ENCODE peak calls at places on chromosomes 13 and 19, in seven cellular contexts. I is NCI-H1694; V is non-pigmented ciliary epithelial cell; R is NCI-H748 treated with DMSO at 0.1 percent for 48 hours; C is left ventricle myocardium superior; Q is Daoy; K is effector CD4-positive, alpha-beta T cell. D is an unnamed sample.

GRCh38 chr19:43594710-43595604 is 977 bp downstream of the IRGQ start:
- DNase-seq in K (peak), C (peak), I (peak), Q (peak), R (peak), V (no peak), D (peak)

GRCh38 chr13:52136763-52137162 is 7.9 kb upstream of the NEK5 start:
- DNase-seq in C (no peak), Q (no peak), R (no peak), K (no peak), I (no peak), V (no peak), D (no peak)

GRCh38 chr19:53086949-53087348 is 16.3 kb downstream of the ZNF160 start:
- DNase-seq in I (no peak), K (no peak), Q (no peak), C (peak), R (no peak), V (peak), D (no peak)

GRCh38 chr19:44050740-44051653 is 839 bp upstream of the ZNF223 start:
- DNase-seq in R (peak), I (no peak), V (no peak), C (peak), K (no peak), Q (peak), D (no peak)

GRCh38 chr13:84645196-84646071 is 763.2 kb upstream of the SLITRK1 start:
- DNase-seq in Q (no peak), I (no peak), K (no peak), R (peak), V (no peak), C (no peak), D (no peak)

GRCh38 chr13:48431431-48431830 is 18.5 kb upstream of the LPAR6 start:
- DNase-seq in Q (no peak), V (no peak), R (no peak), I (no peak), C (no peak), K (no peak), D (no peak)

GRCh38 chr19:32702010-32702409 is 10.4 kb downstream of the NUDT19 start:
- DNase-seq in I (no peak), R (peak), V (no peak), K (no peak), Q (no peak), C (no peak), D (no peak)

GRCh38 chr13:74128171-74128767 is 5.9 kb downstream of the KLF12 start:
- DNase-seq in V (no peak), C (no peak), K (no peak), Q (peak), I (no peak), R (no peak), D (no peak)

GRCh38 chr19:5002143-5002542 is 33.2 kb downstream of the KDM4B start:
- DNase-seq in I (no peak), C (no peak), K (no peak), Q (peak), V (no peak), R (no peak), D (no peak)

GRCh38 chr19:5194641-5195040 is 146.0 kb downstream of the PTPRS start:
- DNase-seq in C (no peak), R (no peak), I (no peak), V (no peak), Q (no peak), K (no peak), D (no peak)

GRCh38 chr19:14835011-14835410 is at the start of the genes OR7A5 and OR7C1:
- DNase-seq in V (no peak), K (no peak), Q (no peak), I (no peak), R (no peak), C (no peak), D (no peak)

GRCh38 chr13:27792393-27793218 is at the start of gene GSX1:
- DNase-seq in R (peak), V (peak), K (peak), Q (peak), I (no peak), C (peak), D (peak)

GRCh38 chr13:27919934-27920676 is at the start of gene PDX1:
- DNase-seq in I (no peak), K (no peak), R (peak), Q (peak), C (peak), V (no peak), D (no peak)

GRCh38 chr19:39131255-39131755 is 5.7 kb downstream of the PAK4 start:
- DNase-seq in I (no peak), K (no peak), V (no peak), Q (no peak), R (no peak), C (peak), D (no peak)

GRCh38 chr19:39408392-39409206 is 2.0 kb downstream of the ZFP36 start:
- DNase-seq in R (peak), I (no peak), K (peak), C (no peak), V (no peak), Q (no peak), D (peak)

GRCh38 chr19:38417544-38418506 is 8.2 kb downstream of the RASGRP4 start:
- DNase-seq in Q (peak), R (peak), K (peak), I (no peak), C (peak), V (no peak), D (peak)

GRCh38 chr19:16259385-16260159 is 61.9 kb downstream of the AP1M1 start:
- DNase-seq in I (no peak), Q (no peak), V (no peak), R (no peak), K (no peak), C (peak), D (no peak)

GRCh38 chr13:73938375-73939070 is 195.7 kb downstream of the KLF12 start:
- DNase-seq in R (no peak), K (no peak), V (peak), C (no peak), Q (peak), I (no peak), D (no peak)

GRCh38 chr19:50803633-50804419 is 13.6 kb downstream of the ACP4 start:
- DNase-seq in I (no peak), Q (peak), K (peak), R (peak), V (no peak), C (no peak), D (no peak)

GRCh38 chr13:98511435-98511834 is 65.5 kb downstream of the STK24 start:
- DNase-seq in K (no peak), V (no peak), Q (no peak), R (no peak), I (no peak), C (no peak), D (peak)

GRCh38 chr19:1768248-1768647 is 14.9 kb downstream of the ONECUT3 start:
- DNase-seq in Q (no peak), I (no peak), K (no peak), R (no peak), V (no peak), C (no peak), D (no peak)

GRCh38 chr13:70253834-70254233 is 145.6 kb upstream of the KLHL1 start:
- DNase-seq in K (no peak), C (no peak), Q (no peak), V (peak), I (no peak), R (peak), D (no peak)

GRCh38 chr19:49654581-49654980 is 11.1 kb downstream of the IRF3 start:
- DNase-seq in K (no peak), I (no peak), V (no peak), R (no peak), C (no peak), Q (no peak), D (no peak)

GRCh38 chr19:2462635-2463421 is 6.1 kb upstream of the LMNB2 start:
- DNase-seq in I (no peak), V (peak), Q (peak), R (no peak), K (no peak), C (peak), D (no peak)

GRCh38 chr19:15441317-15441716 is 8.4 kb downstream of the WIZ start:
- DNase-seq in R (no peak), I (no peak), C (no peak), Q (no peak), V (no peak), K (no peak), D (no peak)

GRCh38 chr13:95426631-95427030 is 125.4 kb upstream of the ABCC4 start:
- DNase-seq in I (no peak), C (no peak), V (no peak), Q (no peak), K (no peak), R (no peak), D (no peak)

GRCh38 chr19:55000761-55001160 is 34.6 kb downstream of the NLRP2 start:
- DNase-seq in Q (peak), C (no peak), R (no peak), V (no peak), K (no peak), I (no peak), D (no peak)

GRCh38 chr13:73059460-73060250 is 850 bp downstream of the KLF5 start:
- DNase-seq in I (no peak), K (peak), Q (peak), V (no peak), R (peak), C (peak), D (peak)

GRCh38 chr19:6671960-6672359 is 2.0 kb upstream of the TNFSF14 start:
- DNase-seq in I (no peak), Q (no peak), C (no peak), R (no peak), K (no peak), V (no peak), D (no peak)

GRCh38 chr13:52845334-52845761 is 3.1 kb downstream of the PCDH8 start:
- DNase-seq in R (peak), C (no peak), V (no peak), Q (no peak), K (no peak), I (no peak), D (no peak)

D was measured in central memory CD4-positive, alpha-beta T cell.